ENCODE peak calls at places on chromosomes 13 and 19, in nine cellular contexts. M is colonic mucosa; G is DMS153; E is stimulated activated CD4-positive, alpha-beta T cell treated with anti-CD3 and anti-CD28 coated beads, Interleukin-1b, Interleukin-23, amount 100 ng/mL, for 1 hour; S is AG08396; P is occipital lobe; Y is hypothalamus; U is hepatocyte; I is uterus. N is an unnamed sample.

GRCh38 chr19:46471778-46472543 is 598 bp upstream of the PNMA8A start:
- DNase-seq in M (no peak), G (peak; percentile 7), E (no peak), S (no peak), P (no peak), Y (no peak), U (no peak), I (no peak), N (no peak)

GRCh38 chr13:46572758-46573384 is 19.9 kb downstream of the LRCH1 start:
- DNase-seq in M (no peak), G (no peak), E (no peak), S (no peak), P (no peak), Y (no peak), U (no peak), I (no peak), N (no peak)

GRCh38 chr19:21568816-21569496 is 63.6 kb downstream of the ZNF429 start:
- DNase-seq in M (peak; percentile 93), G (peak; percentile 98), E (peak; percentile 64), S (peak; percentile 83), P (peak; percentile 91), Y (peak; percentile 56), U (no peak), I (peak; percentile 83), N (peak; percentile 98)

GRCh38 chr13:100525453-100526298 is 62.9 kb downstream of the GGACT start:
- DNase-seq in M (no peak), G (no peak), E (no peak), S (no peak), P (no peak), Y (no peak), U (no peak), I (no peak), N (no peak)

GRCh38 chr13:94268661-94269060 is 210.8 kb downstream of the DCT start:
- DNase-seq in M (no peak), G (no peak), E (no peak), S (no peak), P (no peak), Y (no peak), U (no peak), I (no peak), N (no peak)

GRCh38 chr19:14004619-14005380 is 1.3 kb downstream of the RFX1 start:
- DNase-seq in M (peak; percentile 77), G (no peak), E (no peak), S (peak; percentile 19), P (peak; percentile 33), Y (no peak), U (peak; percentile 36), I (no peak), N (peak; percentile 83)

GRCh38 chr19:6654347-6655310 is 15.3 kb downstream of the TNFSF14 start:
- DNase-seq in M (no peak), G (no peak), E (no peak), S (no peak), P (no peak), Y (no peak), U (no peak), I (no peak), N (no peak)

GRCh38 chr19:13888281-13888680 is 11.3 kb downstream of the NANOS3 start:
- DNase-seq in M (peak; percentile 89), G (no peak), E (no peak), S (no peak), P (no peak), Y (no peak), U (no peak), I (no peak), N (no peak)

GRCh38 chr19:1455336-1456120 is 5.6 kb downstream of the APC2 start:
- DNase-seq in M (peak; percentile 91), G (no peak), E (no peak), S (peak; percentile 86), P (no peak), Y (no peak), U (peak; percentile 46), I (no peak), N (no peak)

GRCh38 chr13:113063091-113063491 is 42.5 kb upstream of the F7 start:
- DNase-seq in M (no peak), G (no peak), E (no peak), S (no peak), P (no peak), Y (no peak), U (no peak), I (no peak), N (no peak)

GRCh38 chr13:19597523-19597922 is 35.9 kb upstream of the MPHOSPH8 start:
- DNase-seq in M (no peak), G (no peak), E (no peak), S (peak; percentile 36), P (no peak), Y (no peak), U (no peak), I (no peak), N (no peak)

GRCh38 chr19:39531834-39532232 is 819 bp downstream of the EID2B start:
- DNase-seq in M (no peak), G (no peak), E (no peak), S (no peak), P (no peak), Y (no peak), U (no peak), I (no peak), N (no peak)

GRCh38 chr19:1111641-1112253 is 8.0 kb downstream of the GPX4 start:
- DNase-seq in M (no peak), G (no peak), E (no peak), S (no peak), P (no peak), Y (no peak), U (no peak), I (no peak), N (no peak)

GRCh38 chr13:41306271-41307150 is 4.6 kb upstream of the NAA16 start:
- DNase-seq in M (no peak), G (no peak), E (no peak), S (no peak), P (no peak), Y (no peak), U (no peak), I (no peak), N (no peak)

GRCh38 chr19:10473192-10473591 is 30.0 kb downstream of the KEAP1 start:
- DNase-seq in M (no peak), G (no peak), E (no peak), S (peak; percentile 2), P (no peak), Y (no peak), U (no peak), I (no peak), N (no peak)

GRCh38 chr19:16628984-16629691 is 1.1 kb upstream of the MED26 start:
- DNase-seq in M (peak; percentile 77), G (no peak), E (no peak), S (peak; percentile 44), P (no peak), Y (no peak), U (peak; percentile 70), I (peak; percentile 54), N (peak; percentile 12)

GRCh38 chr13:102091231-102091630 is 310.6 kb downstream of the FGF14 start:
- DNase-seq in M (no peak), G (no peak), E (no peak), S (no peak), P (no peak), Y (no peak), U (peak; percentile 6), I (no peak), N (no peak)

GRCh38 chr19:30428856-30429255 is 56.7 kb downstream of the ZNF536 start:
- DNase-seq in M (no peak), G (no peak), E (no peak), S (no peak), P (no peak), Y (no peak), U (no peak), I (no peak), N (no peak)